ENCODE peak calls at places on chromosomes 13 and 19, in four cellular contexts. Z is H9, Y is IMR-90, U is H1. O is an unnamed sample.

GRCh38 chr13:75299913-75300862 is 181.8 kb downstream of the TBC1D4 start:
- DNase-seq in U (no peak), Z (no peak), Y (peak), O (no peak)

GRCh38 chr13:100128838-100129237 is 39.9 kb downstream of the PCCA start:
- DNase-seq in Y (no peak), U (no peak), Z (no peak), O (no peak)

GRCh38 chr13:28339419-28339818 is 155.5 kb downstream of the FLT1 start:
- DNase-seq in U (no peak), Z (no peak), Y (peak), O (no peak)

GRCh38 chr19:55297267-55297666 is 13.5 kb downstream of the BRSK1 start:
- DNase-seq in Z (no peak), Y (no peak), U (no peak), O (no peak)

GRCh38 chr19:1590641-1591397 is 1.8 kb downstream of the MBD3 start:
- DNase-seq in Z (peak), U (no peak), Y (no peak), O (peak)

GRCh38 chr19:29956855-29957254 is 14.8 kb downstream of the URI1 start:
- DNase-seq in U (no peak), Z (no peak), Y (no peak), O (no peak)

GRCh38 chr13:72849571-72849970 is 67.6 kb downstream of the PIBF1 start:
- DNase-seq in Z (no peak), Y (peak), U (no peak), O (no peak)

GRCh38 chr13:29594310-29594709 is 1.2 kb downstream of the SLC7A1 start:
- DNase-seq in U (no peak), Y (peak), Z (no peak), O (peak)

GRCh38 chr13:98456423-98456845 is 120.5 kb downstream of the STK24 start:
- DNase-seq in Y (no peak), Z (no peak), U (no peak), O (no peak)

GRCh38 chr13:42600943-42601342 is 27.0 kb downstream of the TNFSF11 start:
- DNase-seq in U (no peak), Y (no peak), Z (no peak), O (no peak)

GRCh38 chr13:26923824-26924605 is 163.4 kb upstream of the GPR12 start:
- DNase-seq in Y (peak), Z (no peak), U (no peak), O (no peak)

GRCh38 chr19:42088471-42089190 is 12.7 kb downstream of the ZNF574 start:
- DNase-seq in Y (peak), Z (no peak), U (no peak), O (no peak)

GRCh38 chr13:99045396-99045795 is 67.5 kb upstream of the DOCK9 start:
- DNase-seq in Y (peak), U (no peak), Z (no peak), O (no peak)

GRCh38 chr13:34793301-34793700 is 148.8 kb upstream of the NBEA start:
- DNase-seq in Y (no peak), U (no peak), Z (no peak), O (no peak)

GRCh38 chr13:113353254-113353653 is 10.7 kb downstream of the GRTP1 start:
- DNase-seq in U (no peak), Y (no peak), Z (no peak), O (no peak)

GRCh38 chr19:40165362-40165937 is 25.8 kb upstream of the MAP3K10 start:
- DNase-seq in U (peak), Z (peak), Y (no peak), O (peak)

GRCh38 chr19:47322048-47322447 is 9.9 kb upstream of the C5AR2 start:
- DNase-seq in U (no peak), Y (no peak), Z (no peak), O (no peak)

GRCh38 chr13:25440081-25440480 is 68.3 kb downstream of the ATP8A2 start:
- DNase-seq in U (no peak), Z (no peak), Y (no peak), O (no peak)

GRCh38 chr13:35518337-35518736 is 41.8 kb upstream of the MAB21L1 start:
- DNase-seq in U (no peak), Z (no peak), Y (no peak), O (no peak)

GRCh38 chr13:57787058-57787791 is 155.7 kb downstream of the PCDH17 start:
- DNase-seq in U (no peak), Y (no peak), Z (peak), O (peak)

GRCh38 chr13:25354377-25354776 is 17.4 kb upstream of the ATP8A2 start:
- DNase-seq in Z (no peak), Y (no peak), U (no peak), O (no peak)

GRCh38 chr13:98416408-98416807 is 160.5 kb downstream of the STK24 start:
- DNase-seq in U (no peak), Z (no peak), Y (no peak), O (no peak)

GRCh38 chr19:46021531-46022041 is 1.3 kb downstream of the PGLYRP1 start:
- DNase-seq in Y (no peak), U (no peak), Z (peak), O (peak)

GRCh38 chr19:34733826-34734600 is at the start of gene ZNF181:
- DNase-seq in Y (peak), U (peak), Z (peak), O (peak)

GRCh38 chr19:18073197-18073596 is 13.5 kb downstream of the IL12RB1 start:
- DNase-seq in Y (no peak), U (no peak), Z (no peak), O (no peak)

GRCh38 chr13:113275387-113275786 is 21.7 kb upstream of the LAMP1 start:
- DNase-seq in Z (peak), U (peak), Y (peak), O (peak)

GRCh38 chr19:9295411-9295849 is 14.2 kb downstream of the ZNF699 start:
- DNase-seq in U (no peak), Z (no peak), Y (no peak), O (peak)

GRCh38 chr19:6047741-6048231 is 62.5 kb downstream of the RFX2 start:
- DNase-seq in U (peak), Y (peak), Z (peak), O (peak)

GRCh38 chr13:27442071-27442647 is 8.2 kb downstream of the MTIF3 start:
- DNase-seq in Z (no peak), Y (no peak), U (no peak), O (no peak)

GRCh38 chr19:7257148-7258041 is 36.8 kb downstream of the INSR start:
- DNase-seq in Z (no peak), Y (peak), U (no peak), O (peak)

GRCh38 chr19:33546656-33547055 is 25.1 kb upstream of the PEPD start:
- DNase-seq in Y (no peak), Z (no peak), U (no peak), O (no peak)
- H4K5ac ChIP-seq in Y (no peak), Z (no peak), U (no peak), O (no peak)

GRCh38 chr13:95484052-95484451 is 68.5 kb upstream of the CLDN10 start:
- DNase-seq in Z (no peak), Y (no peak), U (no peak), O (no peak)

GRCh38 chr13:95479706-95480105 is 72.8 kb upstream of the CLDN10 start:
- DNase-seq in Y (no peak), U (no peak), Z (no peak), O (no peak)

GRCh38 chr13:95480131-95480545 is 72.4 kb upstream of the CLDN10 start:
- DNase-seq in Z (no peak), Y (no peak), U (no peak), O (no peak)

GRCh38 chr13:95485045-95485517 is 67.4 kb upstream of the CLDN10 start:
- DNase-seq in U (no peak), Z (no peak), Y (peak), O (peak)

GRCh38 chr13:95481051-95481775 is 71.3 kb upstream of the CLDN10 start:
- DNase-seq in U (no peak), Y (peak), Z (no peak), O (no peak)
- H4K5ac ChIP-seq in U (no peak), Y (no peak), Z (no peak), O (peak)

DNA sequence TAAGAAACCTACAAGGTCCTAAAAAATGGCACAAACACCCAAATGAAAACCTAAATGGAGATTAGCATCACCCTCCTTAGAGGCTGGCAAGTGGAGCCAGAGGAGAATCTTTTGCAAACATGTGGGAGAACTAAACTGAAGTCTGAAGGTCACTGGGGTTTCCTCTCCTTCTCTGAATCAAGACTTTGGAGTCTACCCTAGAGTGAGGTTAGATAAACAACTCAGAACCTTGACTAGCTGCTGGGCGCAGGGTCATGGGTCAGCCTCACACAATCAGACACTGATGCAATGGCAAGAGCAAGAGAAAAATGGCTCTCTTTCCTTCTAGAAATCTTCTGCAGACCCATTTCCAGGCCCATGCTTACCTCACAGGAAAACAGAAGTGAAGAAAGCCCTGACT is 165.8 kb downstream of the KCTD12 start:
- DNase-seq in U (no peak), Y (no peak), Z (no peak), O (no peak)
- H4K5ac ChIP-seq in U (no peak), Y (no peak), Z (no peak), O (no peak)

DNA sequence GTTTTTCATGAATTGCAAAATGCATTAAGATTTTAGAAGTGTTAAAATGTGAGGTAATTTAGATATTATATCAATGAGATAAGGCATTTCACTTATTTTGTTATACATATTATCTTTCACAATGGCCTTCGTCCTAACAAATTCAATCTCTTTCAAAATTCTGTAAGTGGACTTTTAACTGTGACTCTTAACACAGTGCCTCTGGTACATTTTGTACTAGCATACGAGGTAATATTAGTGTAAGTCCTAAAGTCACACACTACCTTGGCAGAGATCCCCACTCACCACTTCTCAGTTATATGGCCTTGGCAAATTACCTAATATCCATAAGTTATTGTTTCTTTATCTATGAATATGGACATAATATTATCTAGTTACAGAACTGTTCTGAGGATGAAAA is 101.3 kb upstream of the SLITRK6 start:
- DNase-seq in U (no peak), Y (no peak), Z (no peak), O (no peak)
- H4K5ac ChIP-seq in U (no peak), Y (no peak), Z (no peak), O (no peak)

O was measured in mesendoderm.